ENCODE peak calls at places on chromosomes 5 and 9, in four cellular contexts. Y, Q, W and B are unnamed samples.

GRCh38 chr9:31700252-31701045 is 684.0 kb upstream of the ACO1 start:
- DNase-seq in Y (no peak), Q (no peak), W (no peak), B (no peak)

GRCh38 chr5:144460608-144461007 is 289.9 kb downstream of the KCTD16 start:
- DNase-seq in Y (no peak), Q (no peak), W (no peak), B (no peak)

GRCh38 chr9:23477908-23478307 is 348.1 kb downstream of the ELAVL2 start:
- DNase-seq in Y (no peak), Q (no peak), W (no peak), B (no peak)

GRCh38 chr5:11298877-11299276 is 537.8 kb upstream of the DAP start:
- DNase-seq in Y (no peak), Q (no peak), W (no peak), B (no peak)

GRCh38 chr5:27388755-27389154 is 350.4 kb upstream of the CDH9 start:
- DNase-seq in Y (no peak), Q (no peak), W (no peak), B (no peak)

GRCh38 chr9:128253140-128253990 is 22.4 kb downstream of the GOLGA2 start:
- DNase-seq in Y (no peak), Q (no peak), W (no peak), B (no peak)

GRCh38 chr5:112833971-112834370 is 27.1 kb upstream of the SRP19 start:
- DNase-seq in Y (no peak), Q (no peak), W (no peak), B (no peak)

GRCh38 chr5:89582768-89583339 is 699.9 kb upstream of the MEF2C start:
- DNase-seq in Y (no peak), Q (no peak), W (no peak), B (no peak)

GRCh38 chr5:175569701-175570100 is 88.2 kb upstream of the HRH2 start:
- DNase-seq in Y (no peak), Q (no peak), W (no peak), B (no peak)

GRCh38 chr5:65721775-65722574 is at the start of the genes NLN and SGTB:
- DNase-seq in Y (peak), Q (peak), W (peak), B (no peak)

GRCh38 chr5:3026651-3027050 is 275.2 kb upstream of the IRX2 start:
- DNase-seq in Y (no peak), Q (no peak), W (no peak), B (no peak)

GRCh38 chr5:7869474-7870136 is 657 bp downstream of the MTRR start:
- DNase-seq in Y (no peak), Q (no peak), W (peak), B (no peak)

GRCh38 chr5:1477341-1477740 is 32.1 kb upstream of the SLC6A3 start:
- DNase-seq in Y (no peak), Q (no peak), W (no peak), B (no peak)

GRCh38 chr5:150053231-150053626 is 33.1 kb downstream of the CSF1R start:
- DNase-seq in Y (no peak), Q (no peak), W (peak), B (no peak)

GRCh38 chr9:19894975-19895374 is 106.1 kb upstream of the SLC24A2 start:
- DNase-seq in Y (no peak), Q (no peak), W (no peak), B (no peak)

GRCh38 chr5:14491015-14491414 is 90.6 kb upstream of the OTULINL start:
- DNase-seq in Y (no peak), Q (no peak), W (no peak), B (no peak)

GRCh38 chr5:180259260-180259611 is 32.6 kb downstream of the MAPK9 start:
- DNase-seq in Y (no peak), Q (no peak), W (no peak), B (no peak)

GRCh38 chr5:38645508-38645907 is 89.1 kb upstream of the LIFR start:
- DNase-seq in Y (no peak), Q (no peak), W (no peak), B (no peak)

GRCh38 chr9:35510745-35511428 is 21.0 kb downstream of the RUSC2 start:
- DNase-seq in Y (no peak), Q (no peak), W (peak), B (no peak)

GRCh38 chr5:38420691-38421395 is 135.6 kb downstream of the LIFR start:
- DNase-seq in Y (peak), Q (no peak), W (peak), B (no peak)

GRCh38 chr5:37495668-37496067 is 116.5 kb downstream of the WDR70 start:
- DNase-seq in Y (no peak), Q (no peak), W (peak), B (no peak)

GRCh38 chr5:177306674-177307543 is 3.3 kb downstream of the PRELID1 start:
- DNase-seq in Y (no peak), Q (no peak), W (no peak), B (no peak)

GRCh38 chr5:168788786-168789185 is 209.6 kb upstream of the PANK3 start:
- DNase-seq in Y (no peak), Q (no peak), W (no peak), B (no peak)

GRCh38 chr5:151585970-151586369 is 5.2 kb downstream of the FAT2 start:
- DNase-seq in Y (no peak), Q (no peak), W (no peak), B (no peak)

GRCh38 chr9:133506653-133507038 is 18.1 kb downstream of the MYMK start:
- DNase-seq in Y (no peak), Q (no peak), W (peak), B (no peak)

GRCh38 chr9:136434580-136435169 is 5.0 kb downstream of the INPP5E start:
- DNase-seq in Y (no peak), Q (no peak), W (no peak), B (no peak)